ENCODE peak calls at places on chromosomes 12 and 14, in six cellular contexts. J, V, B, W, P and I are unnamed samples.

GRCh38 chr12:2168808-2169207 is 116.0 kb downstream of the CACNA1C start:
- DNase-seq in J (no peak), V (no peak), B (no peak), W (no peak), P (no peak), I (peak)

GRCh38 chr14:32078030-32078793 is 1.1 kb downstream of the ARHGAP5 start:
- DNase-seq in J (no peak), V (peak), B (peak), W (peak), P (peak), I (peak)

GRCh38 chr12:65761301-65761700 is 63.0 kb upstream of the HMGA2 start:
- DNase-seq in J (no peak), V (no peak), B (no peak), W (no peak), P (no peak), I (no peak)

GRCh38 chr12:71731439-71732356 is 23.0 kb upstream of the RAB21 start:
- DNase-seq in J (no peak), V (no peak), B (no peak), W (no peak), P (no peak), I (peak)

GRCh38 chr12:8065991-8066594 is at the start of gene C3AR1:
- DNase-seq in J (no peak), V (peak), B (no peak), W (no peak), P (no peak), I (peak)

GRCh38 chr14:72061718-72062117 is 129.5 kb downstream of the RGS6 start:
- DNase-seq in J (no peak), V (no peak), B (no peak), W (no peak), P (no peak), I (no peak)

GRCh38 chr14:77376380-77376770 is 519 bp downstream of the TMED8 start:
- DNase-seq in J (peak), V (peak), B (peak), W (peak), P (no peak), I (peak)

GRCh38 chr14:98510392-98510791 is 761.6 kb downstream of the BCL11B start:
- DNase-seq in J (no peak), V (no peak), B (no peak), W (no peak), P (no peak), I (no peak)

GRCh38 chr14:76961631-76962302 is 66.7 kb downstream of the IRF2BPL start:
- DNase-seq in J (peak), V (peak), B (peak), W (peak), P (peak), I (peak)

GRCh38 chr14:93240678-93241000 is 33.6 kb downstream of the UBR7 start:
- DNase-seq in J (no peak), V (no peak), B (no peak), W (no peak), P (no peak), I (no peak)

GRCh38 chr12:98684199-98684598 is 39.1 kb downstream of the APAF1 start:
- DNase-seq in J (no peak), V (no peak), B (no peak), W (no peak), P (no peak), I (no peak)

GRCh38 chr12:91210144-91210543 is 27.5 kb upstream of the DCN start:
- DNase-seq in J (no peak), V (no peak), B (no peak), W (no peak), P (no peak), I (no peak)

GRCh38 chr12:91958816-91959215 is 186.8 kb downstream of the BTG1 start:
- DNase-seq in J (no peak), V (no peak), B (no peak), W (no peak), P (no peak), I (no peak)

GRCh38 chr12:50715174-50715573 is 48.7 kb upstream of the ATF1 start:
- DNase-seq in J (no peak), V (no peak), B (no peak), W (no peak), P (no peak), I (no peak)